ENCODE peak calls at places on chromosomes 6 and 20, in seven cellular contexts. One of them, this sample, is unnamed.

GRCh38 chr6:786946-787763 is 94.2 kb upstream of the EXOC2 start:
- DNase-seq in GM12878: no peak
- DNase-seq in HCT116: peak; percentile 19
- DNase-seq in HepG2: peak; percentile 35
- DNase-seq in SK-N-SH: peak; percentile 57
- DNase-seq in H1: no peak
- DNase-seq in K562: peak; percentile 59
- DNase-seq in this sample: no peak

GRCh38 chr6:40627316-40627715 is 40.2 kb upstream of the LRFN2 start:
- DNase-seq in K562: no peak
- DNase-seq in HCT116: no peak
- DNase-seq in SK-N-SH: no peak
- DNase-seq in H1: no peak
- DNase-seq in HepG2: no peak
- DNase-seq in GM12878: no peak
- DNase-seq in this sample: no peak

GRCh38 chr6:137496909-137497721 is 2.9 kb upstream of the OLIG3 start:
- DNase-seq in HCT116: no peak
- DNase-seq in GM12878: no peak
- DNase-seq in SK-N-SH: no peak
- DNase-seq in H1: no peak
- DNase-seq in HepG2: no peak
- DNase-seq in K562: no peak
- DNase-seq in this sample: no peak

GRCh38 chr20:38139156-38139912 is 25.7 kb downstream of the TGM2 start:
- DNase-seq in SK-N-SH: no peak
- DNase-seq in HepG2: no peak
- DNase-seq in GM12878: no peak
- DNase-seq in HCT116: no peak
- DNase-seq in K562: no peak
- DNase-seq in H1: no peak
- DNase-seq in this sample: no peak

GRCh38 chr6:47206626-47207025 is 103.1 kb downstream of the TNFRSF21 start:
- DNase-seq in HCT116: no peak
- DNase-seq in K562: no peak
- DNase-seq in SK-N-SH: no peak
- DNase-seq in H1: no peak
- DNase-seq in HepG2: no peak
- DNase-seq in GM12878: no peak
- DNase-seq in this sample: no peak

GRCh38 chr20:20814685-20815084 is 102.2 kb upstream of the RALGAPA2 start:
- DNase-seq in K562: no peak
- DNase-seq in GM12878: no peak
- DNase-seq in H1: peak; percentile 86
- DNase-seq in SK-N-SH: no peak
- DNase-seq in HCT116: no peak
- DNase-seq in HepG2: peak; percentile 68
- DNase-seq in this sample: peak; percentile 93

GRCh38 chr20:23776067-23776771 is 25.5 kb upstream of the CST1 start:
- DNase-seq in GM12878: no peak
- DNase-seq in SK-N-SH: no peak
- DNase-seq in H1: no peak
- DNase-seq in HCT116: no peak
- DNase-seq in HepG2: no peak
- DNase-seq in K562: no peak
- DNase-seq in this sample: no peak

GRCh38 chr6:150878347-150879213 is 13.1 kb downstream of the MTHFD1L start:
- DNase-seq in HCT116: no peak
- DNase-seq in K562: no peak
- DNase-seq in H1: no peak
- DNase-seq in GM12878: no peak
- DNase-seq in HepG2: peak; percentile 86
- DNase-seq in SK-N-SH: no peak
- DNase-seq in this sample: peak; percentile 72

GRCh38 chr20:49573900-49574416 is 6.0 kb upstream of the PTGIS start:
- DNase-seq in SK-N-SH: no peak
- DNase-seq in H1: no peak
- DNase-seq in HCT116: no peak
- DNase-seq in K562: no peak
- DNase-seq in GM12878: no peak
- DNase-seq in HepG2: no peak
- DNase-seq in this sample: no peak

GRCh38 chr6:168618546-168619315 is 177.7 kb downstream of the SMOC2 start:
- DNase-seq in H1: no peak
- DNase-seq in HepG2: no peak
- DNase-seq in K562: no peak
- DNase-seq in SK-N-SH: no peak
- DNase-seq in HCT116: no peak
- DNase-seq in GM12878: no peak
- DNase-seq in this sample: no peak

GRCh38 chr20:22572023-22572422 is 12.3 kb downstream of the FOXA2 start:
- DNase-seq in HepG2: no peak
- DNase-seq in K562: no peak
- DNase-seq in HCT116: no peak
- DNase-seq in GM12878: no peak
- DNase-seq in SK-N-SH: no peak
- DNase-seq in H1: no peak
- DNase-seq in this sample: no peak

GRCh38 chr6:53974941-53975340 is 136.3 kb upstream of the MLIP start:
- DNase-seq in K562: no peak
- DNase-seq in HepG2: no peak
- DNase-seq in GM12878: no peak
- DNase-seq in H1: no peak
- DNase-seq in HCT116: no peak
- DNase-seq in SK-N-SH: no peak
- DNase-seq in this sample: no peak

GRCh38 chr6:158110986-158111385 is 57.1 kb downstream of the SERAC1 start:
- DNase-seq in K562: no peak
- DNase-seq in H1: no peak
- DNase-seq in HepG2: no peak
- DNase-seq in SK-N-SH: no peak
- DNase-seq in GM12878: no peak
- DNase-seq in HCT116: no peak
- DNase-seq in this sample: no peak

GRCh38 chr6:163031931-163032330 is 304.2 kb downstream of the PACRG start:
- DNase-seq in H1: no peak
- DNase-seq in HepG2: no peak
- DNase-seq in HCT116: no peak
- DNase-seq in GM12878: no peak
- DNase-seq in K562: no peak
- DNase-seq in SK-N-SH: no peak
- DNase-seq in this sample: no peak
- H3K9ac ChIP-seq in H1: no peak overlapping the region
- H3K9ac ChIP-seq in HepG2: no peak overlapping the region
- H3K9ac ChIP-seq in HCT116: no peak overlapping the region
- H3K9ac ChIP-seq in GM12878: no peak overlapping the region
- H3K9ac ChIP-seq in K562: no peak overlapping the region
- H3K9ac ChIP-seq in SK-N-SH: no peak overlapping the region
- H3K9ac ChIP-seq in this sample: no peak overlapping the region

DNA sequence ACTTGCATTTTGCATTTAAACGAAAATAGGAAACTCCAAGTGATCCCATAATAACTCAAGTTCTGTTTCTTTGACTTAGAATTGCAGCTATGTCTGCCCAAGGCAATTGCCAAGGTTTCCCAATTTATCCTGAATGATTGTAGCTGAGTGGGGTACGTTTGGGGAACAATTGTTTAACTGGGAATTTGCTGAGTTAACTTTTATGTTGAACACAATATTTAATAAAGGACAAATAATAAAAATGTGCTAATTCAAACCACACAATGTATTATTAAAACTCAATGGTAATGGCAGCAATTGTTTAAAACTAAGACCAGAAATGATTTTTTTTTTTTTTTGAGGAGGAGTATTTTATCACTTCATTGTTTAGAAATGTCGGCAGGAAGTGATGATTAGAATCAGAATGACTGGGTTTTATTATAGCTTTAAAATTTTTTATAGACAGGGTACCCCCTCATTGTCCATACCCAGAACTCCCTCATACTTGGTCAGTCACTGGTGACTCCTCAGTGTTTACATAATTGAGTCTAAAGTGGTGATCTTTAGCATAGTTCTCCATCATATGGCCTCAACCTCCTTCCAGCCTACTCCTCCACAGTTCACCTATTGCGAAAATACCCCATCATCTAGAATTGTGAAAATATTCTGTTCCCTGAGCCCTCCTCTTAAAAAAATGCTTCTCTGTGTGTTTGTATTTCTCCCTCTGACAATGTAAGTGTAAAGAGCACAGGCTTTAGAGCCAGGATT is 389.2 kb upstream of the CITED2 start:
- DNase-seq in GM12878: no peak
- DNase-seq in H1: no peak
- DNase-seq in K562: no peak
- DNase-seq in SK-N-SH: no peak
- DNase-seq in HepG2: no peak
- DNase-seq in HCT116: no peak
- DNase-seq in this sample: no peak
- TF ChIP-seq YY1 in GM12878: no peak
- TF ChIP-seq YY1 in H1: no peak
- TF ChIP-seq YY1 in K562: no peak
- TF ChIP-seq YY1 in SK-N-SH: no peak
- TF ChIP-seq YY1 in HepG2: no peak
- TF ChIP-seq YY1 in HCT116: no peak
- TF ChIP-seq YY1 in this sample: no peak

GRCh38 chr20:2136275-2136674 is 34.6 kb downstream of the STK35 start:
- DNase-seq in H1: no peak
- DNase-seq in GM12878: no peak
- DNase-seq in SK-N-SH: no peak
- DNase-seq in HCT116: no peak
- DNase-seq in K562: no peak
- DNase-seq in HepG2: no peak
- DNase-seq in this sample: no peak
- H3K9ac ChIP-seq in H1: no peak overlapping the region
- H3K9ac ChIP-seq in GM12878: no peak overlapping the region
- H3K9ac ChIP-seq in SK-N-SH: no peak overlapping the region
- H3K9ac ChIP-seq in HCT116: no peak overlapping the region
- H3K9ac ChIP-seq in K562: no peak overlapping the region
- H3K9ac ChIP-seq in HepG2: no peak overlapping the region
- H3K9ac ChIP-seq in this sample: no peak overlapping the region

GRCh38 chr6:30202366-30202765 is 10.8 kb downstream of the TRIM26 start:
- DNase-seq in SK-N-SH: no peak
- DNase-seq in K562: no peak
- DNase-seq in H1: no peak
- DNase-seq in GM12878: no peak
- DNase-seq in HepG2: no peak
- DNase-seq in HCT116: no peak
- DNase-seq in this sample: no peak
- TF ChIP-seq YY1 in SK-N-SH: no peak
- TF ChIP-seq YY1 in K562: no peak
- TF ChIP-seq YY1 in H1: no peak
- TF ChIP-seq YY1 in GM12878: no peak
- TF ChIP-seq YY1 in HepG2: no peak
- TF ChIP-seq YY1 in HCT116: no peak
- TF ChIP-seq YY1 in this sample: no peak

GRCh38 chr6:170221052-170221752 is 69.7 kb downstream of the DLL1 start:
- DNase-seq in H1: no peak
- DNase-seq in SK-N-SH: peak; percentile 29
- DNase-seq in K562: no peak
- DNase-seq in HCT116: no peak
- DNase-seq in GM12878: no peak
- DNase-seq in HepG2: no peak
- DNase-seq in this sample: no peak

GRCh38 chr6:170224694-170225660 is 65.9 kb downstream of the DLL1 start:
- DNase-seq in HepG2: no peak
- DNase-seq in H1: no peak
- DNase-seq in K562: no peak
- DNase-seq in GM12878: no peak
- DNase-seq in HCT116: no peak
- DNase-seq in SK-N-SH: no peak
- DNase-seq in this sample: no peak

GRCh38 chr6:170223718-170224693 is 66.9 kb downstream of the DLL1 start:
- DNase-seq in H1: no peak
- DNase-seq in K562: no peak
- DNase-seq in SK-N-SH: peak; percentile 73
- DNase-seq in GM12878: no peak
- DNase-seq in HepG2: no peak
- DNase-seq in HCT116: no peak
- DNase-seq in this sample: no peak

GRCh38 chr6:170221753-170222400 is 69.0 kb downstream of the DLL1 start:
- DNase-seq in HepG2: no peak
- DNase-seq in SK-N-SH: peak; percentile 23
- DNase-seq in K562: no peak
- DNase-seq in H1: no peak
- DNase-seq in GM12878: no peak
- DNase-seq in HCT116: no peak
- DNase-seq in this sample: no peak

GRCh38 chr6:170222498-170223471 is 68.1 kb downstream of the DLL1 start:
- DNase-seq in K562: no peak
- DNase-seq in HepG2: no peak
- DNase-seq in GM12878: no peak
- DNase-seq in H1: no peak
- DNase-seq in SK-N-SH: peak; percentile 17
- DNase-seq in HCT116: no peak
- DNase-seq in this sample: no peak
- H3K9ac ChIP-seq in K562: no peak overlapping the region
- H3K9ac ChIP-seq in HepG2: no peak overlapping the region
- H3K9ac ChIP-seq in GM12878: no peak overlapping the region
- H3K9ac ChIP-seq in H1: no peak overlapping the region
- H3K9ac ChIP-seq in SK-N-SH: no peak overlapping the region
- H3K9ac ChIP-seq in HCT116: no peak overlapping the region
- H3K9ac ChIP-seq in this sample: no peak overlapping the region

GRCh38 chr6:113458368-113459010 is 398.7 kb upstream of the MARCKS start:
- DNase-seq in HepG2: no peak
- DNase-seq in SK-N-SH: no peak
- DNase-seq in HCT116: no peak
- DNase-seq in H1: no peak
- DNase-seq in GM12878: no peak
- DNase-seq in K562: no peak
- DNase-seq in this sample: no peak
- TF ChIP-seq YY1 in HepG2: no peak
- TF ChIP-seq YY1 in SK-N-SH: no peak
- TF ChIP-seq YY1 in HCT116: no peak
- TF ChIP-seq YY1 in H1: no peak
- TF ChIP-seq YY1 in GM12878: no peak
- TF ChIP-seq YY1 in K562: no peak
- TF ChIP-seq YY1 in this sample: no peak

DNA sequence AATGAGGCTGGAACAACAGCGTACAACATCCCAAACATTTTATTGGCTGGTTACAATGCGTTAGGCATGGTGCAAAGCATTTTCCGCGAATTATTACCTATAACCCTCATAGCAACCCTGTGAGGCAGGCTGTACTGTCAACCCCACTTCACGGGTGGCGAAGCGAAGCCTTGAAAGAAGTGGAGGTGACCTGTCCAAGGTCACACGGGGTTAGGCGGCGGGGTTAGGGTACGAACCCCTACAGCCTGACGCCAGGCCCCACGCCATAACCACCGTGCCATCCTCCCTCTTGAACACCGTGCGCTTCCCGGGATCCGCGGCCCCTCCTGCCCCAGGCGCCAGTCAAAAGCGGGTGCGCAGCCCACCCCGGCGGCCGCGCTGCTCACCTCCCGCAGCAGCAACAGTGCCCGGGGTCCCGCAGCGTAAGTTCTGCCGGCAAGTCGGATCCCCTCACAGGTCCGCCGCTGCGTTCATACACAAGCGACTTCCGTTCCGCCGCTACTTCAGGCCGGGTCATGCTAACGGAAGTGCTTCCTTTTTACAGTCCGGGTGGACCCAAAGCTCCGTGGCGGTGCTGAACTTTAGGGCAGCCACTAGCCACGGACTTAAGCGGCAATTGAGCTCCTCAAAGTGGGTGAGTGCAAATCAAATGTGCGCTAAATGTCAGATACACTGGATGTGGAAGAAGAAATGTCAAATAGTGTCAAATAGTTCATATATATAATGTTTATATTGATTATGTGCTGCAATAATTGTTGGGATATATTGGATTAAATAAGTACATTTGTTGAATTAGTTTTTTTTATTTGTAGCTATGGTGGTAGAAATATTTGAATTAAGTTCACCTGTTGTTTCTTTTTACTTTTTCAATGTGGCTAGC is at the start of gene CDK5RAP1:
- DNase-seq in GM12878: peak; percentile 74
- DNase-seq in K562: peak; percentile 86
- DNase-seq in SK-N-SH: peak; percentile 91
- DNase-seq in HCT116: peak; percentile 88
- DNase-seq in HepG2: peak; percentile 93
- DNase-seq in H1: peak; percentile 59
- DNase-seq in this sample: peak; percentile 78
- H3K9ac ChIP-seq in GM12878: peak within 1 kb of the TSS; percentile 70
- H3K9ac ChIP-seq in K562: peak within 1 kb of the TSS; percentile 81
- H3K9ac ChIP-seq in SK-N-SH: peak within 1 kb of the TSS; percentile 82
- H3K9ac ChIP-seq in HCT116: peak within 1 kb of the TSS; percentile 79
- H3K9ac ChIP-seq in HepG2: peak within 1 kb of the TSS; percentile 86
- H3K9ac ChIP-seq in H1: peak within 1 kb of the TSS; percentile 73
- H3K9ac ChIP-seq in this sample: peak within 1 kb of the TSS; percentile 95

This sample was measured in NT2/D1.